ENCODE peak calls at places on chromosomes 3 and 15, in nine cellular contexts. O is OCI-LY7; U is PC-3; H is IMR-90; L is ovary; K is CD8-positive, alpha-beta memory T cell; M is heart left ventricle; B is body of pancreas; R is psoas muscle. Y is an unnamed sample.
A peak's percentile ranks its signal among the peaks of the same experiment; 100 is the strongest.

GRCh38 chr3:104629038-104629437 is 737.7 kb upstream of the ALCAM start:
- DNase-seq in U (peak; percentile 90), H (peak; percentile 88), R (no peak), L (no peak), K (no peak), B (no peak), M (no peak), O (no peak), Y (peak; percentile 51)

GRCh38 chr15:39918688-39919385 is 1.2 kb downstream of the GPR176 start:
- DNase-seq in H (peak; percentile 93), L (no peak), R (no peak), B (no peak), K (no peak), M (no peak), O (no peak), U (peak; percentile 70), Y (peak; percentile 92)

GRCh38 chr3:129560269-129560787 is 17.4 kb downstream of the H1-8 start:
- DNase-seq in M (peak; percentile 66), R (peak; percentile 59), L (peak; percentile 61), K (no peak), O (no peak), H (peak; percentile 56), B (no peak), U (no peak), Y (no peak)

GRCh38 chr3:61997112-61997511 is 376.2 kb downstream of the FEZF2 start:
- DNase-seq in L (no peak), O (no peak), B (no peak), K (no peak), H (peak; percentile 24), R (no peak), M (no peak), U (no peak), Y (no peak)

GRCh38 chr3:104360038-104360437 is 1006.7 kb upstream of the ALCAM start:
- DNase-seq in H (no peak), K (no peak), O (no peak), L (no peak), M (no peak), B (no peak), U (no peak), R (no peak), Y (no peak)

GRCh38 chr15:62895905-62896316 is 146.6 kb upstream of the TPM1 start:
- DNase-seq in K (no peak), R (no peak), B (no peak), M (no peak), U (peak; percentile 71), O (no peak), H (peak; percentile 95), L (no peak), Y (peak; percentile 82)

GRCh38 chr3:140942221-140943104 is 827 bp downstream of the SLC25A36 start:
- DNase-seq in H (peak; percentile 56), O (peak; percentile 80), L (peak; percentile 69), B (peak; percentile 66), K (peak; percentile 25), U (peak; percentile 40), M (peak; percentile 63), R (peak; percentile 60), Y (no peak)

GRCh38 chr3:167899090-167899489 is 163.6 kb downstream of the SERPINI1 start:
- DNase-seq in L (no peak), K (no peak), H (no peak), O (no peak), M (no peak), R (no peak), B (no peak), U (no peak), Y (no peak)

GRCh38 chr3:24354230-24354629 is 140.4 kb downstream of the THRB start:
- DNase-seq in B (no peak), O (no peak), L (no peak), R (no peak), H (no peak), M (no peak), K (no peak), U (no peak), Y (no peak)

DNA sequence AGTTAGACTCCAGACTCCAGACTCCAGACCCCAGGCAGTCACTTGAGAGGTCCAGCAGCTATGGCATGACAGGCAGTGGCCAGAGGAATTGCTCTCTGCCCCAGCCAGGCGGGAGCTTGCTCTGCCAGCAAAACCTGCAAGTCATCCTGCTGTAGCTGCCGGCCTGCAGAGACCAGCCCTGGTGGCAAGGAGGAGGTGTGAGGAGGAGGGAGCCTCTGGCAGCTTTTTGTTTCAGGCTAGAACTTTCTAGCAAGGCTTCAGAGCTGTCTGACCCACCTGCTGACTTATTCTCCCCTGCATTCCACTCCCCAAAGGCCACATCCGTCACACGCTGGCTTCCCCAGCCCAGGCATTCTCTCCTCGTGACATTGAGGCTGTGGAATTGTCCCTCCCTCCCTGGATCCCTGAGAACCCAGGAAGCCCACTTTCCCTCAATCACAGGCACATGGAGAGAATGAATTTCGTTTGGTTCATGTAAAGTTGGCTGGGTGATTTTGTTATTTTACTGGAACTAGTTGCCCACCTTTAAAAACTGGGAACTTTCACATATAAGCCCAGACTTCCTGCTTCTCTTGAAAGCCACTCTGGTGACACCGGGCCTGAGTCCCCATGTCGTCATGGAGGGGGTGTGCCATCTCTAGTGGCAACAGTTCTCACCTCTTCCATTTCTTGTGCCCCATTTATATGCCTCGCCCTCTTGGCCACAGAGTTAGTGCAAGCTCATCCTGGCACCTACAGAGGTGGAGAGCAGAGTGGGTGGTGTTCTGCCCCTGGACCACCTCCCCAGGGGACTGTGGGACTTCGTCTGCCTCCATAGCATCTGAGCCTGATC is 82.8 kb downstream of the ABHD5 start:
- DNase-seq in R (peak; percentile 35), O (no peak), U (no peak), M (peak; percentile 53), L (no peak), H (peak; percentile 16), K (peak; percentile 25), B (no peak), Y (no peak)
- H3K27ac ChIP-seq in R (peak overlapping the region; percentile 44), O (no peak overlapping the region), U (no peak overlapping the region), M (peak overlapping the region; percentile 49), L (no peak overlapping the region), H (no peak overlapping the region), K (peak overlapping the region; percentile 53), B (no peak overlapping the region), Y (no peak overlapping the region)

DNA sequence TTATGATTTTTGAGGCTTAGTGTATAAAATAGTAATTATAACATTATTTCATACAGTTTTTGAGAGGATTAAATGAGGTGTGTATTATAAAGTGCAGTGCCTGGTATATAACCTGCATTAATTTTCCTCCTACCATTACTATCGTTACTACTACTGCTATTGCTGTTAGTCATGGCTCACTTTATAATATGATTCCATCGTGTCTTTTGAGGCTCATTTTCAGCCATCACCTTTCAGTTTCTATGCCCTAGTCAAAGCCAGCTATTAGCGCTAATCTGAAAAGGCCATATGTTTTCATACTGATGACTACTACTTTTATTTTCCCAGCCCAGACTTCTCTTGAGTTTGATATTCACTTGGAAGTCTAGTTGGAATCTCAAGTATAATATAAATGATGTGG is 5.5 kb downstream of the MEF2A start:
- DNase-seq in L (no peak), B (no peak), O (no peak), M (no peak), R (no peak), H (no peak), U (no peak), K (no peak), Y (no peak)
- H3K4me1 ChIP-seq in L (peaks cover 2% of the 10 kb centered on the region), B (peaks cover 40% of the 10 kb centered on the region), O (peaks cover 18% of the 10 kb centered on the region), M (peaks cover 39% of the 10 kb centered on the region), R (peaks cover 53% of the 10 kb centered on the region), H (peaks cover 2% of the 10 kb centered on the region), U (peaks cover 12% of the 10 kb centered on the region), K (peaks cover 22% of the 10 kb centered on the region), Y (peaks cover 22% of the 10 kb centered on the region)

DNA sequence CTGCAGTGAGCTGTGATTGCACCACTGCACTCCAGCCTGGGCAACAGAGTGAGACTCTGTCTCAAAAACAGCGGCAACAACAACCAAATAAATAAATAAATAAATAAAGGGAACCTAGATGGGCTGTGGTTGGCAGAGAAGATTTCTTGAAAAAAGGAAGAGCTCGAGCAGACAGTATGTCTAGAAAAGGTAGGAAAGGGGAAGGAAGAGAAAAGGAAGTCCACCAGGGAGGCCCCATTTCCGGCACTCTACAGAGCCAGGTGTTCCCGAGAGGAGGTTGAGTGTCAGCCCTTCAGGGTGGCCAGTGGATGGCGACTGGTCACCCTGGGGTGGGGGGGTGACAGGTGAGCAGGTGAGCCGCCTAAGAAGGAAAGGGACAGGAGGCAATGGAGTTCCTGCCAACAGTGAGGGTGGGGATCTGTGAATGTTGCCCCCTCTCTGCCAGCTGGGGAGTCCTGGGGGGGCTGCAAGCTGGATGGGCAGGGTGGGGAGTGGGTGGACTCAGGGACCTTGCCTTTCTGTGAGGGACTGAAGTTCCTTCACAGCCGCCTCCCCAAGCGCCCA is 14.8 kb downstream of the PAQR5 start:
- DNase-seq in O (no peak), H (no peak), U (no peak), L (no peak), R (no peak), M (no peak), B (no peak), K (no peak), Y (no peak)
- H3K27ac ChIP-seq in O (no peak overlapping the region), H (no peak overlapping the region), U (no peak overlapping the region), L (no peak overlapping the region), R (no peak overlapping the region), M (no peak overlapping the region), B (no peak overlapping the region), K (no peak overlapping the region), Y (no peak overlapping the region)

GRCh38 chr3:172150268-172150667 is 110.9 kb downstream of the FNDC3B start:
- DNase-seq in O (no peak), R (no peak), U (no peak), L (no peak), M (no peak), K (no peak), B (no peak), H (no peak), Y (no peak)
- H3K4me1 ChIP-seq in O (peaks cover 30% of the 10 kb centered on the region), R (peaks cover 68% of the 10 kb centered on the region), U (peaks cover 62% of the 10 kb centered on the region), L (peaks cover 14% of the 10 kb centered on the region), M (peaks cover 23% of the 10 kb centered on the region), K (peaks cover 18% of the 10 kb centered on the region), B (peaks cover 42% of the 10 kb centered on the region), H (peaks cover 17% of the 10 kb centered on the region), Y (peaks cover 36% of the 10 kb centered on the region)

GRCh38 chr3:11002456-11002855 is 9.9 kb downstream of the SLC6A1 start:
- DNase-seq in L (no peak), M (no peak), R (no peak), O (no peak), U (no peak), B (peak; percentile 30), H (no peak), K (no peak), Y (no peak)

GRCh38 chr3:11000528-11000927 is 8.0 kb downstream of the SLC6A1 start:
- DNase-seq in H (no peak), O (no peak), K (no peak), M (no peak), L (no peak), R (no peak), U (no peak), B (no peak), Y (no peak)

GRCh38 chr3:10999516-10999915 is 7.0 kb downstream of the SLC6A1 start:
- DNase-seq in L (no peak), M (no peak), R (no peak), U (no peak), K (no peak), H (no peak), B (no peak), O (no peak), Y (no peak)

GRCh38 chr3:11001658-11002021 is 9.1 kb downstream of the SLC6A1 start:
- DNase-seq in O (no peak), B (no peak), K (no peak), R (no peak), L (no peak), U (no peak), H (no peak), M (no peak), Y (no peak)

GRCh38 chr3:11001020-11001657 is 8.6 kb downstream of the SLC6A1 start:
- DNase-seq in M (no peak), R (no peak), O (no peak), K (no peak), U (no peak), B (peak; percentile 15), H (no peak), L (no peak), Y (no peak)
- H3K27ac ChIP-seq in M (no peak overlapping the region), R (no peak overlapping the region), O (no peak overlapping the region), K (no peak overlapping the region), U (no peak overlapping the region), B (no peak overlapping the region), H (no peak overlapping the region), L (no peak overlapping the region), Y (no peak overlapping the region)